ENCODE peak calls at places on chromosomes 7 and 10, in six cellular contexts. I is H9, G is IMR-90, Z is mesenchymal stem cell, J is trophoblast cell, K is H1. U is an unnamed sample. For H3K9me3, the result is how much of the 10 kb centered on the place peaks cover.

GRCh38 chr7:29401827-29402226 is 161.8 kb upstream of the PRR15 start:
- DNase-seq in I (peak), G (no peak), Z (no peak), J (no peak), K (no peak), U (no peak)

GRCh38 chr10:117653170-117653515 is 110.6 kb downstream of the EMX2 start:
- DNase-seq in I (no peak), G (peak), Z (peak), J (peak), K (no peak), U (no peak)

GRCh38 chr10:69303632-69304035 is 25.3 kb downstream of the HK1 start:
- DNase-seq in I (no peak), G (peak), Z (no peak), J (no peak), K (no peak), U (no peak)

GRCh38 chr7:77537595-77538185 is 595 bp downstream of the PTPN12 start:
- DNase-seq in I (no peak), G (no peak), Z (no peak), J (peak), K (no peak), U (peak)

GRCh38 chr10:15237351-15237750 is 68.9 kb upstream of the NMT2 start:
- DNase-seq in I (no peak), G (peak), Z (peak), J (no peak), K (no peak), U (no peak)

GRCh38 chr7:123615344-123615743 is 13.7 kb downstream of the ASB15 start:
- DNase-seq in I (no peak), G (peak), Z (peak), J (peak), K (no peak), U (no peak)

GRCh38 chr7:36348256-36348655 is 41.4 kb upstream of the ANLN start:
- DNase-seq in I (no peak), G (peak), Z (peak), J (no peak), K (no peak), U (no peak)

GRCh38 chr7:132312531-132313070 is 263.7 kb downstream of the PLXNA4 start:
- DNase-seq in I (no peak), G (no peak), Z (no peak), J (no peak), K (no peak), U (no peak)

GRCh38 chr7:29771081-29771832 is 35.1 kb upstream of the WIPF3 start:
- DNase-seq in I (no peak), G (no peak), Z (no peak), J (no peak), K (no peak), U (no peak)

GRCh38 chr7:134004829-134005505 is 122.2 kb upstream of the LRGUK start:
- DNase-seq in I (no peak), G (no peak), Z (no peak), J (no peak), K (no peak), U (no peak)

GRCh38 chr10:22247636-22248035 is 29.8 kb upstream of the EBLN1 start:
- DNase-seq in I (no peak), G (no peak), Z (no peak), J (no peak), K (no peak), U (no peak)

GRCh38 chr7:16083931-16084330 is 337.4 kb downstream of the CRPPA start:
- DNase-seq in I (no peak), G (peak), Z (no peak), J (no peak), K (no peak), U (no peak)

GRCh38 chr10:34859170-34859569 is 44.1 kb upstream of the PARD3 start:
- DNase-seq in I (no peak), G (peak), Z (peak), J (no peak), K (no peak), U (no peak)

GRCh38 chr10:44715081-44715480 is 196.1 kb upstream of the TMEM72 start:
- DNase-seq in I (no peak), G (peak), Z (no peak), J (no peak), K (no peak), U (no peak)

GRCh38 chr10:95201736-95202135 is 7.7 kb downstream of the ACSM6 start:
- DNase-seq in I (no peak), G (peak), Z (peak), J (peak), K (no peak), U (no peak)

GRCh38 chr10:61757001-61757400 is 94.3 kb downstream of the CABCOCO1 start:
- DNase-seq in I (no peak), G (no peak), Z (no peak), J (no peak), K (no peak), U (no peak)

GRCh38 chr7:155051355-155051754 is 18.8 kb upstream of the HTR5A start:
- DNase-seq in I (no peak), G (no peak), Z (no peak), J (no peak), K (no peak), U (no peak)

GRCh38 chr7:130899638-130900401 is 165.8 kb upstream of the KLF14 start:
- DNase-seq in I (no peak), G (no peak), Z (peak), J (no peak), K (no peak), U (no peak)

DNA sequence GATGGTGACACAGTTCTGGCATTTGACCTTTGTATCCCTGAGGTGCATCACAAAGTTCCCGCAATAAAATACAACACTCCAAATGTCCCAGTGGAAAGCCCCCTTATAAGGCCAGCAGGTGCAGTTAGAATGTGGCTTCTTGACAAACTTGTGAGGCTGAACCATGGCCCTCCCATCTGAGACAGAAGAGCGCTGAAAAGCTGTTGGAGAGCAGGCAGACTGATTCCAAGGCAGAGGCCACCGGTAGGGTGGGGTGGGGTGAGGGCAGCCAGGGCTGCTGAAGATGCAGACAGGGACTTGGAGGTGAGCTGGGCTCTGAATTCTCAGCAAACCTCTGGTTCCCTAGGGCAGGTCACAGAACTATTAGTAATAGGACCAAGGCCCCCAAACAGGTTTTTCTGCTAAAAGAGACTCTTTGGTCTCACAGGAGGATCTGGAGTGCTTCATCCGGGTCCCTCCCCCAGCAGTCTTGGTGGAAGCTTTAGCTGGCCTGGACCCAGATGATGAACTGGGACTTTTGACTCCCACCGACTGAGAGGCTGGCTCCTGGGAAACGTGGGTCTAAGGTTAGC is 15.6 kb upstream of the CHST3 start:
- DNase-seq in I (no peak), G (no peak), Z (no peak), J (peak), K (no peak), U (no peak)
- H3K9me3 ChIP-seq in I (under half), G (half or more), Z (under half), J (under half), K (under half), U (under half)

GRCh38 chr10:1677307-1677939 is 59.9 kb downstream of the ADARB2 start:
- DNase-seq in I (no peak), G (no peak), Z (no peak), J (no peak), K (no peak), U (no peak)

GRCh38 chr10:1673568-1674345 is 63.6 kb downstream of the ADARB2 start:
- DNase-seq in I (no peak), G (no peak), Z (no peak), J (no peak), K (no peak), U (no peak)

GRCh38 chr10:1679821-1680650 is 57.3 kb downstream of the ADARB2 start:
- DNase-seq in I (no peak), G (no peak), Z (no peak), J (no peak), K (no peak), U (no peak)

GRCh38 chr10:1674501-1674900 is 62.8 kb downstream of the ADARB2 start:
- DNase-seq in I (no peak), G (no peak), Z (no peak), J (no peak), K (no peak), U (no peak)

GRCh38 chr10:1678084-1678483 is 59.2 kb downstream of the ADARB2 start:
- DNase-seq in I (no peak), G (no peak), Z (no peak), J (no peak), K (no peak), U (no peak)
- H4K8ac ChIP-seq in I (no peak), G (no peak), Z (no peak), J (no peak), K (no peak), U (no peak)

GRCh38 chr7:103076767-103077166 is 1.8 kb downstream of the ARMC10 start:
- DNase-seq in I (no peak), G (no peak), Z (no peak), J (no peak), K (no peak), U (no peak)

GRCh38 chr7:103082497-103082896 is 7.6 kb downstream of the ARMC10 start:
- DNase-seq in I (no peak), G (no peak), Z (no peak), J (no peak), K (no peak), U (no peak)

GRCh38 chr7:103077318-103077717 is 2.4 kb downstream of the ARMC10 start:
- DNase-seq in I (no peak), G (no peak), Z (no peak), J (no peak), K (no peak), U (no peak)

GRCh38 chr7:103080923-103081322 is 6.0 kb downstream of the ARMC10 start:
- DNase-seq in I (no peak), G (no peak), Z (no peak), J (no peak), K (no peak), U (no peak)

DNA sequence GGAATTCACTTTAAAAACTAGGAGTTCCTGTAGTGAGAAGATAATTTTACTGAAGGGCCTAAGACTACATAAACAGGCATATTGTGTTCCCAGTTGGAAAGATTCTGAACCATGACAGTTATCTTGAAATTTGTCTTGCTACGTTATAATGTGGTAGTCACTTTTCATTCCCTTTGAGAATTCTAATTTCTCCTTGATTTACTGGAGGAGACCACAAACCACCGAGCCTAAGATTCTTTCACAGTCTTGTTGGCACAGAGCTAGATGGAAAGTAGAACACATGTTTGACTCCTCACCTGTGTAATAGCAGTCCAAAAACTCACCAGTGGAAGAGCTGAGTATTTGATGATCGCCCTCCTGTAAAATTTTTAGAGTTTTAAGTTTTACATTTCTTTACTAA is 4.9 kb downstream of the ARMC10 start:
- DNase-seq in I (no peak), G (no peak), Z (no peak), J (no peak), K (no peak), U (no peak)
- H3K9me3 ChIP-seq in I (under half), G (under half), Z (under half), J (under half), K (under half), U (under half)

GRCh38 chr7:44885394-44886317 is at the start of gene PURB:
- DNase-seq in I (peak), G (peak), Z (peak), J (peak), K (peak), U (peak)
- H4K8ac ChIP-seq in I (no peak), G (peak), Z (peak), J (peak), K (peak), U (no peak)

U was measured in neuronal stem cell.